ENCODE peak calls at places on chromosomes 2 and 18, in nine cellular contexts. G is neuronal stem cell, W is heart right ventricle, B is left ventricle myocardium inferior, D is HCT116, L is AG04449, K is mammary epithelial cell, E is brain microvascular endothelial cell, P is HFF-Myc. V is an unnamed sample.

GRCh38 chr2:15548974-15549373 is 12.2 kb downstream of the NBAS start:
- DNase-seq in G (no peak), W (no peak), B (no peak), D (no peak), L (no peak), K (no peak), E (no peak), P (no peak), V (no peak)

GRCh38 chr2:144280009-144280408 is 239.9 kb downstream of the ZEB2 start:
- DNase-seq in G (no peak), W (no peak), B (no peak), D (no peak), L (no peak), K (no peak), E (no peak), P (no peak), V (no peak)

GRCh38 chr2:18423636-18424035 is 136.8 kb downstream of the RDH14 start:
- DNase-seq in G (no peak), W (no peak), B (no peak), D (no peak), L (no peak), K (no peak), E (no peak), P (no peak), V (no peak)

GRCh38 chr2:69090008-69090407 is 77.0 kb downstream of the ANTXR1 start:
- DNase-seq in G (no peak), W (no peak), B (no peak), D (no peak), L (no peak), K (no peak), E (no peak), P (no peak), V (no peak)

GRCh38 chr2:144513388-144514100 is 6.4 kb downstream of the ZEB2 start:
- DNase-seq in G (no peak), W (peak; percentile 25), B (no peak), D (no peak), L (peak; percentile 67), K (no peak), E (peak; percentile 92), P (no peak), V (peak; percentile 18)

GRCh38 chr18:10787293-10787901 is 261.6 kb downstream of the NAPG start:
- DNase-seq in G (peak; percentile 63), W (peak; percentile 50), B (peak; percentile 64), D (peak; percentile 51), L (peak; percentile 9), K (peak; percentile 58), E (peak; percentile 86), P (peak; percentile 33), V (peak; percentile 58)

GRCh38 chr2:132669854-132670103 is 226 bp downstream of the LYPD1 start:
- DNase-seq in G (peak; percentile 44), W (no peak), B (no peak), D (no peak), L (no peak), K (peak; percentile 20), E (no peak), P (no peak), V (no peak)

GRCh38 chr2:100784681-100785080 is 35.3 kb upstream of the NPAS2 start:
- DNase-seq in G (no peak), W (no peak), B (no peak), D (no peak), L (no peak), K (no peak), E (no peak), P (no peak), V (no peak)

GRCh38 chr2:12452211-12452610 is 264.5 kb upstream of the TRIB2 start:
- DNase-seq in G (no peak), W (no peak), B (no peak), D (no peak), L (peak; percentile 65), K (no peak), E (peak; percentile 67), P (no peak), V (no peak)

GRCh38 chr2:12457831-12458230 is 258.9 kb upstream of the TRIB2 start:
- DNase-seq in G (no peak), W (no peak), B (no peak), D (no peak), L (no peak), K (no peak), E (no peak), P (no peak), V (no peak)

GRCh38 chr2:12455626-12456025 is 261.1 kb upstream of the TRIB2 start:
- DNase-seq in G (no peak), W (no peak), B (no peak), D (no peak), L (no peak), K (no peak), E (no peak), P (no peak), V (no peak)

GRCh38 chr2:12453731-12454130 is 263.0 kb upstream of the TRIB2 start:
- DNase-seq in G (no peak), W (no peak), B (no peak), D (no peak), L (no peak), K (no peak), E (no peak), P (no peak), V (no peak)

GRCh38 chr2:12456293-12457151 is 260.2 kb upstream of the TRIB2 start:
- DNase-seq in G (no peak), W (peak; percentile 79), B (peak; percentile 88), D (peak; percentile 48), L (peak; percentile 98), K (peak; percentile 96), E (peak; percentile 98), P (peak; percentile 83), V (peak; percentile 89)
- H3K4me3 ChIP-seq in G (no peak overlapping the region), W (peak overlapping the region; percentile 28), B (peak overlapping the region; percentile 46), D (no peak overlapping the region), L (no peak overlapping the region), K (peak overlapping the region; percentile 28), E (peak overlapping the region; percentile 20), P (no peak overlapping the region), V (peak overlapping the region; percentile 6)

DNA sequence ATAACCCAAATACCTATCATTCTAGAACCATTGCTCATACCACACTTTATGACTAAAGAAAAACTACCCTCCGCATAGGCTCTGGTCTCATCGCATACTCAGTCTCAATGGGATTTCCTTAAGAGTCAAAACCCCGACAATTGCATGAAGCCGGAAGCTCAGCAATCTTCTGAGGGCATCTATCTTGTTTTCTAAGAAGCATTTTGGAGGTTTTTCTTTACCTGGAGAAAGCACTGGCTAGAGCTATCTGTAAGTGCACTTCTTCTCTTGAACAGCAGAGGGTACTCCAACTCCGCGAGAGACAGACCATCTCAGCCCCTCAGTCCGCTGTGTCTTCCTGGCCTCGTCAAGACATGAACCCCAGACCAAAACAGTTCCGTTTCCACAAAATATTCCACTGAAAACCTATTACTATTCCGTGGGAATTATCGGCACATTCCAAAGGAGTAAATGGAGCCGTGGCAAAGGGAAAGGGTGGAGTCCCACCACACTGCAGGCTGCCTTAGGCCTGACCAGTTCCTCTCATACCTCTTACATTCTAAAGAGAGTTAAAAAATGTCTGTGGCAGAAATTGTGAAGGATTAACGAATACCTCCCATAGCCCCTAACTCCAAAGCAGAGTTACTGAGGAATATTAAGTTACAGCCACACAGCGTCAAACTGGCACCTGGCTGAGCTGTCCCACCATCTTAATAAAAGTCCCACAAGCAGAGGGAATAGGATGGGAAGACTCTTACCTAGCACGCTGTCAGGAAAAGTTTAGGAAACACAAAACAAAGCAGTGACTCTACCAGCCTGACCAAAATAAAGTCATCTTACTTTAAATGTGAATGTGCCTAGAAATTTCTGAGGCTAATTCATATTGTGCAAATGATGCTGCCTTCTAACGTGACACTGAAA is 325.6 kb upstream of the VRK2 start:
- DNase-seq in G (peak; percentile 69), W (no peak), B (no peak), D (peak; percentile 48), L (peak; percentile 36), K (peak; percentile 42), E (peak; percentile 84), P (peak; percentile 27), V (no peak)
- H3K4me3 ChIP-seq in G (no peak overlapping the region), W (no peak overlapping the region), B (peak overlapping the region; percentile 32), D (no peak overlapping the region), L (no peak overlapping the region), K (no peak overlapping the region), E (peak overlapping the region; percentile 16), P (no peak overlapping the region), V (peak overlapping the region; percentile 54)

GRCh38 chr18:4107049-4107459 is 348.1 kb downstream of the DLGAP1 start:
- DNase-seq in G (peak; percentile 80), W (no peak), B (no peak), D (no peak), L (no peak), K (no peak), E (no peak), P (no peak), V (no peak)

GRCh38 chr18:4108016-4108415 is 347.1 kb downstream of the DLGAP1 start:
- DNase-seq in G (no peak), W (no peak), B (no peak), D (no peak), L (no peak), K (no peak), E (no peak), P (no peak), V (no peak)

GRCh38 chr18:4101009-4101408 is 354.1 kb downstream of the DLGAP1 start:
- DNase-seq in G (no peak), W (no peak), B (no peak), D (no peak), L (no peak), K (no peak), E (no peak), P (no peak), V (no peak)

DNA sequence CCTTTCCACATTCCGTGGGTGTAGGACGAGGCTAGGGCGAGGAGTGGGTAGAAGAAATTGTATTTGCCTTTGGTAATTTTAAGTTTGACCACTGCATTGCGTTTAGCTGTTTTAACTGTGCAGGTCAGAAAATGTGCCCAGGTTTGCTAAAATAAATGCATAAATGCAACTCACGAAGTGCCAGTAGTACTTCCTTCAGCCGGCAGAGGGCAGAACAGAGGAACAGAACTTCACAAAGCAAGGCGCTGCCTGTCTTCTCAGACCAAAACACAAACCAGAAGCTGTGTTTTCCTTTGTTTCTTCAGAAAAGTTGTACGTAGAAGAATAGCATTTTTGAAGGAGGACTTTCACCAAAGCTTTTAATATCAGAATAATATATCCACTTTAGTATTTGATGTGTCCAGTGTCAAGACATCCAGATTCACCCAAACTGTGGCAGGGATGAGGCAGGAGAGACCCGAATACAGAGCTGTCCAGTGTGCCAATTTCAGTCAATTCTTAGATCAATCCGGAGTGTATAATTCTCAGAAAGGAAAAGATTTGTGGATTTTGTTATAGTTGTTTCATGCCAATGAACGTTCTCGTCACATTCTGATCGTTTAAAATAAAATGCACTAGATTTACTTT is 348.6 kb downstream of the DLGAP1 start:
- DNase-seq in G (peak; percentile 84), W (peak; percentile 24), B (peak; percentile 47), D (peak; percentile 42), L (no peak), K (peak; percentile 35), E (peak; percentile 57), P (peak; percentile 31), V (peak; percentile 57)
- H3K4me3 ChIP-seq in G (no peak overlapping the region), W (no peak overlapping the region), B (no peak overlapping the region), D (no peak overlapping the region), L (no peak overlapping the region), K (no peak overlapping the region), E (peak overlapping the region; percentile 30), P (no peak overlapping the region), V (peak overlapping the region; percentile 23)

DNA sequence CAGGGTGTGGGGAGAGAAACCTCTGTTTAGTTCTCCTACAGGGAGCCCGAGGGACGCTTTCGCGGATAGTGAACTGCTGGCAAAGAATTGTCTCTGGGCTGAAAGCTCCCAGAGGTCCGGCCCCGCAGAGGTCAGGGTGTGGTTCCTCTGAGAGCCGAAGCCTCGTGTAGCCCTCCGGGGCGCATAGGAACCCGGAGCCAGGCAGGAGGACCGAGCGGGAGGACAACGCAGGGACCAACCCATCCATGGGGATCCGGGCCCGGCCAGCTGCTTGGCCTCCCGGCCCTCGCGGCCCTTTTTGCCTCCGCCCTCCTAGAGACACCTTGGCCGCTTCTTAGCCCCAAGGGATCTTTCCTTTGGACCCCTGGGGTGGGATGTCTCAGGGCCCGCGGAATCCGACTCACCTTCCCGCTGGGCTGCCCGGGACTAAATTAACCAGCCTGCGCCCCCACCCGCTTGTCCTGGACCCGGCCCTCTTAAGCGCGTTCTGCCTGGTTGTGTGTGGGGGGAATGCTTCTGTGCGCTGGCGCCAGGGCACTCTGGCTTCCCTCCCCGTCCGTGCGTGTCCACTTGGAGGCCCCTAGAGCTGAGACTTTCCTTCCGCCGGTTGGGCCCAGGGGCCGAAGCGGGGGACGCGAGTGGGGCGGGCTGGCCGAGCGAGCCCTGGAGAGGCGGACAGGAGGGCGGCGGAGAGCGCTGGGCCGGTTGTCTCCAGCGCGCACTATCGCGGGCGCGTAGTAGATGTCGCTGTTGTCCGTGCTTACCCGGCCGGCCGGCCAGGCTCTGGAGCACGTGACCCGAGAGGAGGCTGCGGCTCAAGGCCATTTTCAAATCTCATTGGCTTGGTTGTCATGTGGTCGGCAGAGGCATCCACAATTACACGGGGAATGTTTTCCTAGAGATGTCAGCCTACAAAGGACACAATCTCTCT is at the start of gene HOXD10:
- DNase-seq in G (no peak), W (no peak), B (no peak), D (no peak), L (no peak), K (no peak), E (no peak), P (no peak), V (no peak)
- H3K4me3 ChIP-seq in G (no peak within 1 kb of the TSS), W (no peak within 1 kb of the TSS), B (peak within 1 kb of the TSS; percentile 5), D (no peak within 1 kb of the TSS), L (peak within 1 kb of the TSS; percentile 37), K (no peak within 1 kb of the TSS), E (no peak within 1 kb of the TSS), P (no peak within 1 kb of the TSS), V (peak within 1 kb of the TSS; percentile 23)